ENCODE peak calls at places on chromosomes 3 and 15, in six cellular contexts. Z is mammary epithelial cell, V is transverse colon, F is brain microvascular endothelial cell, P is cardiac muscle cell, Y is prostate gland. B is an unnamed sample.

GRCh38 chr3:113266738-113267137 is 55.4 kb downstream of the BOC start:
- DNase-seq in Z (no peak), V (no peak), F (no peak), P (no peak), Y (no peak), B (no peak)

GRCh38 chr3:160837394-160837975 is 81.5 kb downstream of the PPM1L start:
- DNase-seq in Z (no peak), V (peak), F (no peak), P (no peak), Y (no peak), B (no peak)

GRCh38 chr3:32937331-32937730 is 14.1 kb upstream of the CCR4 start:
- DNase-seq in Z (no peak), V (no peak), F (peak), P (peak), Y (no peak), B (no peak)

GRCh38 chr15:75053748-75054125 is 30.3 kb downstream of the PPCDC start:
- DNase-seq in Z (no peak), V (no peak), F (no peak), P (no peak), Y (no peak), B (no peak)

GRCh38 chr15:63025460-63025859 is 17.1 kb upstream of the TPM1 start:
- DNase-seq in Z (no peak), V (no peak), F (no peak), P (no peak), Y (no peak), B (no peak)

GRCh38 chr3:117719316-117719926 is 1009.8 kb downstream of the TUSC7 start:
- DNase-seq in Z (peak), V (no peak), F (no peak), P (peak), Y (no peak), B (no peak)

GRCh38 chr15:38714309-38715072 is 149.9 kb upstream of the RASGRP1 start:
- DNase-seq in Z (peak), V (no peak), F (peak), P (peak), Y (no peak), B (no peak)

GRCh38 chr15:55993111-55993803 is at the start of gene NEDD4:
- DNase-seq in Z (peak), V (peak), F (peak), P (peak), Y (peak), B (peak)

GRCh38 chr15:63414474-63415201 is 33.0 kb upstream of the CA12 start:
- DNase-seq in Z (no peak), V (no peak), F (no peak), P (no peak), Y (no peak), B (no peak)

GRCh38 chr3:193522473-193522872 is 32.2 kb downstream of the ATP13A4 start:
- DNase-seq in Z (peak), V (no peak), F (no peak), P (no peak), Y (no peak), B (no peak)

GRCh38 chr3:70072180-70072579 is 72.6 kb downstream of the SAMMSON start:
- DNase-seq in Z (no peak), V (no peak), F (no peak), P (no peak), Y (peak), B (peak)

GRCh38 chr3:48408823-48409281 is 21.0 kb downstream of the PLXNB1 start:
- DNase-seq in Z (no peak), V (no peak), F (no peak), P (no peak), Y (no peak), B (peak)

GRCh38 chr15:59997070-59997701 is 6.9 kb upstream of the FOXB1 start:
- DNase-seq in Z (peak), V (no peak), F (no peak), P (no peak), Y (no peak), B (peak)

GRCh38 chr15:40279437-40280141 is 3.3 kb downstream of the ANKRD63 start:
- DNase-seq in Z (peak), V (peak), F (peak), P (peak), Y (peak), B (peak)

GRCh38 chr3:32189693-32190092 is 48.8 kb upstream of the CMTM8 start:
- DNase-seq in Z (no peak), V (no peak), F (no peak), P (no peak), Y (no peak), B (no peak)

GRCh38 chr3:13269711-13270378 is 150.3 kb downstream of the NUP210 start:
- DNase-seq in Z (no peak), V (no peak), F (no peak), P (no peak), Y (no peak), B (no peak)

GRCh38 chr3:11498646-11499045 is 145.1 kb downstream of the VGLL4 start:
- DNase-seq in Z (peak), V (peak), F (peak), P (peak), Y (no peak), B (peak)

GRCh38 chr15:77075528-77075927 is 4.6 kb upstream of the TSPAN3 start:
- DNase-seq in Z (peak), V (no peak), F (no peak), P (no peak), Y (no peak), B (peak)

GRCh38 chr3:142652826-142653292 is 56.7 kb downstream of the PLS1 start:
- DNase-seq in Z (no peak), V (no peak), F (no peak), P (no peak), Y (no peak), B (no peak)

GRCh38 chr3:178585439-178585838 is 49.2 kb downstream of the KCNMB2 start:
- DNase-seq in Z (no peak), V (no peak), F (no peak), P (no peak), Y (no peak), B (no peak)

GRCh38 chr3:77320514-77320913 is 280.6 kb downstream of the ROBO2 start:
- DNase-seq in Z (no peak), V (no peak), F (peak), P (peak), Y (no peak), B (no peak)

GRCh38 chr3:102069211-102069662 is 219.9 kb downstream of the NFKBIZ start:
- DNase-seq in Z (peak), V (no peak), F (peak), P (peak), Y (no peak), B (no peak)

GRCh38 chr3:69085543-69086132 is 901 bp downstream of the ARL6IP5 start:
- DNase-seq in Z (peak), V (peak), F (no peak), P (peak), Y (peak), B (peak)

GRCh38 chr3:29525254-29525881 is 244.5 kb downstream of the RBMS3 start:
- DNase-seq in Z (peak), V (peak), F (peak), P (peak), Y (peak), B (peak)

GRCh38 chr15:91891788-91892187 is 38.3 kb downstream of the SLCO3A1 start:
- DNase-seq in Z (no peak), V (no peak), F (no peak), P (no peak), Y (no peak), B (no peak)

GRCh38 chr15:99618941-99619411 is 53.2 kb downstream of the MEF2A start:
- DNase-seq in Z (peak), V (no peak), F (no peak), P (peak), Y (no peak), B (no peak)

GRCh38 chr3:13569641-13570390 is 20.9 kb downstream of the FBLN2 start:
- DNase-seq in Z (no peak), V (no peak), F (no peak), P (no peak), Y (no peak), B (no peak)

GRCh38 chr3:42683875-42684593 is 1.3 kb upstream of the KLHL40 start:
- DNase-seq in Z (peak), V (peak), F (peak), P (peak), Y (peak), B (no peak)

GRCh38 chr3:43249405-43249804 is 36.9 kb upstream of the SNRK start:
- DNase-seq in Z (no peak), V (no peak), F (no peak), P (no peak), Y (no peak), B (no peak)

GRCh38 chr3:15097889-15098288 is 1.1 kb downstream of the RBSN start:
- DNase-seq in Z (peak), V (no peak), F (peak), P (no peak), Y (no peak), B (no peak)

GRCh38 chr3:58088501-58088900 is 80.3 kb downstream of the FLNB start:
- DNase-seq in Z (no peak), V (no peak), F (no peak), P (no peak), Y (no peak), B (no peak)

GRCh38 chr3:69535613-69536012 is 149.7 kb upstream of the FRMD4B start:
- DNase-seq in Z (no peak), V (no peak), F (no peak), P (no peak), Y (no peak), B (no peak)

GRCh38 chr3:117630469-117630868 is 920.9 kb downstream of the TUSC7 start:
- DNase-seq in Z (no peak), V (no peak), F (no peak), P (no peak), Y (no peak), B (no peak)

GRCh38 chr15:88794001-88794400 is 9.2 kb upstream of the ACAN start:
- DNase-seq in Z (no peak), V (no peak), F (no peak), P (no peak), Y (no peak), B (no peak)

GRCh38 chr15:23483821-23484299 is 36.8 kb upstream of the GOLGA6L2 start:
- DNase-seq in Z (no peak), V (no peak), F (no peak), P (no peak), Y (no peak), B (no peak)

GRCh38 chr15:72086010-72086697 is 31.8 kb downstream of the MYO9A start:
- DNase-seq in Z (no peak), V (peak), F (no peak), P (no peak), Y (no peak), B (no peak)

GRCh38 chr3:1943395-1944118 is 155.1 kb upstream of the CNTN4 start:
- DNase-seq in Z (no peak), V (no peak), F (no peak), P (no peak), Y (no peak), B (no peak)

GRCh38 chr3:100099621-100100020 is 14.7 kb downstream of the FILIP1L start:
- DNase-seq in Z (no peak), V (no peak), F (no peak), P (no peak), Y (no peak), B (no peak)

GRCh38 chr3:16548721-16549120 is 35.2 kb upstream of the RFTN1 start:
- DNase-seq in Z (peak), V (no peak), F (peak), P (peak), Y (no peak), B (no peak)
- H3K4me3 ChIP-seq in Z (no peak), V (no peak), F (no peak), P (no peak), Y (no peak), B (no peak)

GRCh38 chr3:54123538-54124196 is 1.3 kb downstream of the CACNA2D3 start:
- DNase-seq in Z (no peak), V (no peak), F (no peak), P (peak), Y (no peak), B (peak)
- H3K4me3 ChIP-seq in Z (no peak), V (peak), F (no peak), P (peak), Y (peak), B (peak)

GRCh38 chr3:72658466-72659100 is 189.7 kb downstream of the SHQ1 start:
- DNase-seq in Z (peak), V (no peak), F (no peak), P (no peak), Y (no peak), B (no peak)
- H3K4me3 ChIP-seq in Z (no peak), V (no peak), F (no peak), P (no peak), Y (no peak), B (no peak)

GRCh38 chr3:188212308-188212969 is 58.5 kb downstream of the LPP start:
- DNase-seq in Z (no peak), V (no peak), F (no peak), P (peak), Y (no peak), B (no peak)
- H3K4me3 ChIP-seq in Z (no peak), V (peak), F (peak), P (no peak), Y (peak), B (no peak)

GRCh38 chr15:85555875-85556617 is 175.6 kb downstream of the AKAP13 start:
- DNase-seq in Z (no peak), V (no peak), F (no peak), P (no peak), Y (no peak), B (no peak)
- H3K4me3 ChIP-seq in Z (no peak), V (no peak), F (no peak), P (no peak), Y (no peak), B (no peak)

DNA sequence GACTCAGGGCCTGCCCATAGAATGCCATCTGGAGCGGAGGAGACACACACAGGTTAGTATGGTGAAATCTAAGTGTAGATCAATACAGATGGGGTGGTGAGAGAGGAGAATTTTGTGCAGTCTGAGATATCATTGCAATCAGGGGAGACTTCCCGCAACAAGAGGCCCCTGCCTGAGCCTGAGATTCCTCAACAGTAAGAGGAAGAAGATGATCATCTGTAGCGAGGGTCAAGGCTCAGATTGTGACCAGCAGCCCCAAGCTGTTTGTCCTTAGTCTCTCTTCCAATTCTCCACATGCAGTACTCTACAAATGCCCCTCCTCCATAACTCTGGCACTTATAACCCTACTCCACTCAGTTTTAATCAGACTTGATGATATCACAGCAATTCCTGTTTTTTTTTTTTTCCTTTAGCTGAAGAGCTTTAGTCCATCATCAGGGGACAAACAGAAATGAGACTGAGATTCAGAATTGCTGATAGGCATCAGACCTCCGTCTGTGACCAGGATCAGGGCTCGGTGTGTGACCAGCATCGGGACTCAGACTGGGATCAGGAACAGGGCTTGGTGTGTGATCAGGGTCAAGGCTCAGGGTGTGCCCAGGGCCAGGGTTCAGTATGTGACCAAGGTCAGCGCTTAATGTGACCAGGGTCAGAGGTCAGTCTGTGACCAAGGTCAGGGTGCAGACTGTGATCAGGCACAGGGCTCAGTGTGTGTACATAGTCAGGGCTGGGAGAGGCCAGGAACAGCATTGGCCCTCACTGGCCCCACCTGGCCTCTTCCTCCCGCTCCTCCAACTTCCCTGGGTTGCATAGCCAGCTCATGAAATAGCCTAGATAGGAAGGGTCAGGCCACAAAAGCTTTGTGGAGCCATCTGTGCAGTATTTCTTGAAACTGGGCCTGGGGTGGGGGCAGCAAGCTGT is 14.1 kb downstream of the LOXL1 start:
- DNase-seq in Z (no peak), V (no peak), F (no peak), P (peak), Y (no peak), B (no peak)
- H3K4me3 ChIP-seq in Z (no peak), V (no peak), F (no peak), P (no peak), Y (no peak), B (no peak)